ENCODE peak calls at places on chromosomes 12 and 14, in seven cellular contexts. C is HCT116, R is K562, G is SK-N-SH, X is H1, T is GM12878, H is HepG2. K is an unnamed sample.
A peak's percentile ranks its signal among the peaks of the same experiment; 100 is the strongest.

GRCh38 chr12:69225251-69225910 is 14.0 kb upstream of the CPSF6 start:
- DNase-seq in C (no peak), R (no peak), G (no peak), X (no peak), T (no peak), H (no peak), K (no peak)

GRCh38 chr14:42112108-42112507 is 505.4 kb downstream of the LRFN5 start:
- DNase-seq in C (no peak), R (no peak), G (no peak), X (no peak), T (no peak), H (no peak), K (no peak)

GRCh38 chr12:121786441-121786825 is 7.1 kb downstream of the RHOF start:
- DNase-seq in C (peak; percentile 99), R (no peak), G (no peak), X (no peak), T (no peak), H (peak; percentile 68), K (peak; percentile 97)

GRCh38 chr12:75444444-75445136 is 36.0 kb upstream of the GLIPR1 start:
- DNase-seq in C (no peak), R (no peak), G (no peak), X (no peak), T (no peak), H (peak; percentile 44), K (no peak)

GRCh38 chr14:98189521-98189920 is 1082.5 kb downstream of the BCL11B start:
- DNase-seq in C (no peak), R (no peak), G (no peak), X (no peak), T (no peak), H (no peak), K (no peak)

GRCh38 chr12:42933461-42934081 is 344.0 kb upstream of the PRICKLE1 start:
- DNase-seq in C (no peak), R (no peak), G (no peak), X (no peak), T (no peak), H (no peak), K (no peak)

GRCh38 chr12:21073822-21074460 is 57.1 kb upstream of the SLCO1B1 start:
- DNase-seq in C (peak; percentile 93), R (no peak), G (no peak), X (no peak), T (no peak), H (no peak), K (no peak)

GRCh38 chr12:108589028-108589839 is 8.7 kb downstream of the TMEM119 start:
- DNase-seq in C (no peak), R (no peak), G (peak; percentile 77), X (no peak), T (no peak), H (no peak), K (no peak)

GRCh38 chr12:2644678-2645405 is 149.9 kb upstream of the FKBP4 start:
- DNase-seq in C (no peak), R (no peak), G (no peak), X (no peak), T (no peak), H (no peak), K (no peak)

GRCh38 chr14:51576899-51577298 is 74.8 kb upstream of the FRMD6 start:
- DNase-seq in C (no peak), R (no peak), G (no peak), X (no peak), T (no peak), H (no peak), K (no peak)

GRCh38 chr14:101980251-101980650 is 15.9 kb downstream of the DYNC1H1 start:
- DNase-seq in C (no peak), R (no peak), G (no peak), X (no peak), T (no peak), H (no peak), K (peak; percentile 37)

GRCh38 chr12:104604995-104605675 is 148.4 kb downstream of the CHST11 start:
- DNase-seq in C (peak; percentile 13), R (no peak), G (no peak), X (peak; percentile 54), T (no peak), H (no peak), K (no peak)

GRCh38 chr12:52942914-52943207 is 6.1 kb upstream of the KRT18 start:
- DNase-seq in C (no peak), R (no peak), G (no peak), X (no peak), T (no peak), H (no peak), K (no peak)
- TF ChIP-seq JUND in C (no peak), R (no peak), G (no peak), X (no peak), T (no peak), H (no peak), K (no peak)

DNA sequence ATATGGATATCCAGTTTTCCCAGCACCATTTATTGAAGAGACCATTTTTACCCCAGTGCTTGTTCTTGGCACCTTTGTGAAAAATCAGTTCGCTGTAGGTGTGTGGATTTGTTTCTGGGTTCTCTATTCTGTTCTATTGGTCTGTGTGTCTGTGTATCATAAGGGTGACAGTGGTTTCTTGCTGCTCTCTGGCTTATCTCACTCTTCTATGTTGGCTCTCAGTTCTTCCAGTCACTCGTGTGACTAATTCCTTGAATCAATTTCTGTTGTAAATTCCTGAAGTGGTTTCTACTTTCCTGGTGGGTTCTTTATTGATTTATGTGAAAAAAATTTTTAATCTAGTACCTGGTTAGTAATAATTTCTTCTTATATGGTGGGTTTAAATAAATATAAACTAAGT is 58.3 kb downstream of the OTOGL start:
- DNase-seq in C (no peak), R (no peak), G (no peak), X (no peak), T (no peak), H (no peak), K (no peak)
- TF ChIP-seq JUND in C (no peak), R (no peak), G (no peak), X (no peak), T (no peak), H (no peak), K (no peak)

DNA sequence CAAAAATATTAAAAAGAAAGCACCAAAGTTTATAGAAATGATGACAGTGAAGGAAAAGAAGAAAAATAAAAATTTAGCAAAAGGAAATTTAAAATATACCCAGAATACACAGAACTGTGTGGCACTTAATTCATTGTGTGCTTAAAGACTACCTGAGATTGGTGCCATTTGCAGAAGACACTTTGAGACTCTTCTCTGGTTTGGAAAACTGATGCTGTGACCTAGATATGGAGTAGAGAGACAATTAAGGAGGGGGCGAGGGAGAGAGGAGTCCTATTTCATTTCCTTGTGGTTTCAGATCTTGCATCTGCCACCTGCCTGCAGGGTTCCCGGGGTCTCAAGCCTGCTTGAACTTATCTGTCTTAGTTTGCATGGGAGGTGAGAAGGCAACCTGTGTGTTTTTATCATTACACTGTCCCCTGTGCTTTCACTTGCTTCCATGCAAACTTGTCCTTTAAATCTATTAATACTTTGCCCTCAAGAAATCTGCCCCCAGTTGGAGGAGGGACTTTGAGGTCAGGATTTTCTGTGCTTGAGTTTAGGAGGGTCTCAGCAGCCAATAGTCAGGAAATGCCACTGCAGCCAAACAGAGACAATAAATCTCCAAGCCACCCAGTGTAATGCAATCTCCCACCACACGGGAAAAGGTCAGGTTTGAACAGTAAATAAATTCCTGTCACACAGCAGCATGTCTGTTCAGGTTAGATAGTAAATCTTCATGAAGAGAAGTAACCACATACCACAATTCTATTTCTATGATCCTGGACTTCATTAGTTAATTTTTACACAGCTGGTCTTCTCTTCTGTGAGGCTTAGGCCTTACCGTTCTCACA is 119.4 kb downstream of the CAND1 start:
- DNase-seq in C (no peak), R (peak; percentile 6), G (peak; percentile 16), X (peak; percentile 46), T (no peak), H (no peak), K (peak; percentile 15)
- TF ChIP-seq JUND in C (no peak), R (no peak), G (no peak), X (no peak), T (no peak), H (no peak), K (no peak)

DNA sequence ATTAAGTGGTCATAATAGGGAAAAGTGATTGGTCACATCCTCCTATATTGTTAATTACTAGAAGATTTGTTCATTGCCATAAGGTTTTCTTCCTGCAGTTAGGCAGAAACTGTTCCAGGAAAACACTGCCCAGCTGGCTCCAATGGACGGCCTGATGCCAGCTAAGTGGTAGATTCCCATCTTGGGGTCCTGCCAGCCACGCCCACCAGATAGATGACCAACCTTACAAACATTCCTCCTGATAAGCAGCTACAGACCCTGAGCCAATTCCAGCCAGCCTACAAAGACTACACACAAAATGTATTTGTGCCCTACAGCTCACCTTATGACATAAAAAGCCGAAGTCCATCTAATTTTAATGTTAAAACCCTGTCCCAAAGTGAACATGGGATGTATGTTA is 685.9 kb upstream of the USP15 start:
- DNase-seq in C (no peak), R (no peak), G (no peak), X (no peak), T (no peak), H (no peak), K (no peak)
- TF ChIP-seq JUND in C (no peak), R (no peak), G (no peak), X (no peak), T (no peak), H (no peak), K (no peak)

GRCh38 chr14:91872517-91873470 is 5.5 kb upstream of the TC2N start:
- DNase-seq in C (no peak), R (no peak), G (no peak), X (no peak), T (no peak), H (no peak), K (peak; percentile 97)
- TF ChIP-seq JUND in C (no peak), R (no peak), G (no peak), X (no peak), T (no peak), H (no peak), K (no peak)

GRCh38 chr12:11580125-11580751 is 69.2 kb upstream of the ETV6 start:
- DNase-seq in C (no peak), R (no peak), G (no peak), X (no peak), T (peak; percentile 71), H (no peak), K (peak; percentile 74)
- TF ChIP-seq JUND in C (no peak), R (no peak), G (no peak), X (no peak), T (no peak), H (no peak), K (no peak)

GRCh38 chr14:105028251-105028927 is 7.5 kb upstream of the CDCA4 start:
- DNase-seq in C (no peak), R (no peak), G (no peak), X (no peak), T (no peak), H (no peak), K (peak; percentile 65)
- TF ChIP-seq JUND in C (no peak), R (no peak), G (no peak), X (no peak), T (no peak), H (no peak), K (no peak)

GRCh38 chr14:38721822-38722431 is 381.1 kb downstream of the SEC23A start:
- DNase-seq in C (peak; percentile 40), R (peak; percentile 34), G (peak; percentile 4), X (peak; percentile 88), T (peak; percentile 4), H (peak; percentile 77), K (peak; percentile 24)
- TF ChIP-seq JUND in C (no peak), R (no peak), G (no peak), X (no peak), T (no peak), H (no peak), K (no peak)